ENCODE peak calls at places on chromosomes 4 and X, in six cellular contexts. One of them, this sample, is unnamed.

GRCh38 chr4:26388671-26389070 is 67.9 kb downstream of the RBPJ start:
- DNase-seq in esophagus muscularis mucosa: no peak
- DNase-seq in K562: no peak
- DNase-seq in IMR-90: peak; percentile 13
- DNase-seq in HCT116: no peak
- DNase-seq in A549: no peak
- DNase-seq in this sample: no peak

GRCh38 chr4:165493359-165493758 is 114.6 kb downstream of the CPE start:
- DNase-seq in esophagus muscularis mucosa: no peak
- DNase-seq in K562: peak; percentile 50
- DNase-seq in IMR-90: peak; percentile 38
- DNase-seq in HCT116: peak; percentile 37
- DNase-seq in A549: peak; percentile 52
- DNase-seq in this sample: peak; percentile 62

GRCh38 chr4:18138076-18138665 is 116.6 kb upstream of the LCORL start:
- DNase-seq in esophagus muscularis mucosa: no peak
- DNase-seq in K562: no peak
- DNase-seq in IMR-90: no peak
- DNase-seq in HCT116: no peak
- DNase-seq in A549: no peak
- DNase-seq in this sample: no peak

GRCh38 chrX:49284212-49284611 is 14.6 kb downstream of the PPP1R3F start:
- DNase-seq in esophagus muscularis mucosa: no peak
- DNase-seq in K562: no peak
- DNase-seq in IMR-90: no peak
- DNase-seq in HCT116: no peak
- DNase-seq in A549: no peak
- DNase-seq in this sample: no peak

GRCh38 chr4:76782837-76783236 is 115.1 kb downstream of the SOWAHB start:
- DNase-seq in esophagus muscularis mucosa: no peak
- DNase-seq in K562: no peak
- DNase-seq in IMR-90: peak; percentile 85
- DNase-seq in HCT116: no peak
- DNase-seq in A549: no peak
- DNase-seq in this sample: no peak

GRCh38 chr4:183721207-183722081 is 62.4 kb downstream of the TRAPPC11 start:
- DNase-seq in esophagus muscularis mucosa: peak; percentile 83
- DNase-seq in K562: no peak
- DNase-seq in IMR-90: peak; percentile 41
- DNase-seq in HCT116: no peak
- DNase-seq in A549: peak; percentile 89
- DNase-seq in this sample: peak; percentile 81

GRCh38 chr4:151771664-151772063 is 10.9 kb upstream of the GATB start:
- DNase-seq in esophagus muscularis mucosa: no peak
- DNase-seq in K562: no peak
- DNase-seq in IMR-90: no peak
- DNase-seq in HCT116: no peak
- DNase-seq in A549: no peak
- DNase-seq in this sample: no peak

GRCh38 chr4:169611991-169612868 is at the start of gene NEK1:
- DNase-seq in esophagus muscularis mucosa: peak; percentile 97
- DNase-seq in K562: peak; percentile 88
- DNase-seq in IMR-90: peak; percentile 83
- DNase-seq in HCT116: peak; percentile 83
- DNase-seq in A549: peak; percentile 89
- DNase-seq in this sample: peak; percentile 92

GRCh38 chr4:150960818-150961217 is 54.3 kb downstream of the LRBA start:
- DNase-seq in esophagus muscularis mucosa: no peak
- DNase-seq in K562: peak; percentile 57
- DNase-seq in IMR-90: no peak
- DNase-seq in HCT116: no peak
- DNase-seq in A549: peak; percentile 53
- DNase-seq in this sample: no peak

GRCh38 chrX:108001218-108001814 is 19.1 kb upstream of the TEX13B start:
- DNase-seq in esophagus muscularis mucosa: no peak
- DNase-seq in K562: no peak
- DNase-seq in IMR-90: peak; percentile 36
- DNase-seq in HCT116: peak; percentile 21
- DNase-seq in A549: peak; percentile 70
- DNase-seq in this sample: no peak

GRCh38 chr4:15506464-15506863 is 36.8 kb downstream of the CC2D2A start:
- DNase-seq in esophagus muscularis mucosa: no peak
- DNase-seq in K562: no peak
- DNase-seq in IMR-90: peak; percentile 82
- DNase-seq in HCT116: no peak
- DNase-seq in A549: no peak
- DNase-seq in this sample: no peak

GRCh38 chrX:113421432-113421831 is 580.8 kb upstream of the AMOT start:
- DNase-seq in esophagus muscularis mucosa: no peak
- DNase-seq in K562: no peak
- DNase-seq in IMR-90: no peak
- DNase-seq in HCT116: no peak
- DNase-seq in A549: no peak
- DNase-seq in this sample: no peak

GRCh38 chr4:55941881-55942280 is 6.9 kb upstream of the CEP135 start:
- DNase-seq in esophagus muscularis mucosa: no peak
- DNase-seq in K562: no peak
- DNase-seq in IMR-90: no peak
- DNase-seq in HCT116: no peak
- DNase-seq in A549: no peak
- DNase-seq in this sample: no peak

GRCh38 chr4:89257376-89257775 is 50.2 kb downstream of the GPRIN3 start:
- DNase-seq in esophagus muscularis mucosa: no peak
- DNase-seq in K562: no peak
- DNase-seq in IMR-90: no peak
- DNase-seq in HCT116: no peak
- DNase-seq in A549: no peak
- DNase-seq in this sample: no peak

GRCh38 chrX:74195605-74196004 is 108.4 kb upstream of the ZCCHC13 start:
- DNase-seq in esophagus muscularis mucosa: no peak
- DNase-seq in K562: no peak
- DNase-seq in IMR-90: no peak
- DNase-seq in HCT116: no peak
- DNase-seq in A549: no peak
- DNase-seq in this sample: no peak

GRCh38 chrX:133495464-133496391 is 80.4 kb upstream of the GPC4 start:
- DNase-seq in esophagus muscularis mucosa: no peak
- DNase-seq in K562: no peak
- DNase-seq in IMR-90: peak; percentile 26
- DNase-seq in HCT116: no peak
- DNase-seq in A549: no peak
- DNase-seq in this sample: peak; percentile 58

GRCh38 chrX:8748855-8749254 is 16.9 kb upstream of the ANOS1 start:
- DNase-seq in esophagus muscularis mucosa: no peak
- DNase-seq in K562: peak; percentile 12
- DNase-seq in IMR-90: peak; percentile 43
- DNase-seq in HCT116: no peak
- DNase-seq in A549: peak; percentile 39
- DNase-seq in this sample: no peak

GRCh38 chr4:67198757-67199156 is 346.5 kb downstream of the CENPC start:
- DNase-seq in esophagus muscularis mucosa: no peak
- DNase-seq in K562: peak; percentile 6
- DNase-seq in IMR-90: no peak
- DNase-seq in HCT116: no peak
- DNase-seq in A549: peak; percentile 48
- DNase-seq in this sample: no peak

GRCh38 chrX:22742174-22742573 is 257.6 kb upstream of the DDX53 start:
- DNase-seq in esophagus muscularis mucosa: no peak
- DNase-seq in K562: no peak
- DNase-seq in IMR-90: peak; percentile 81
- DNase-seq in HCT116: no peak
- DNase-seq in A549: no peak
- DNase-seq in this sample: no peak

GRCh38 chr4:125388653-125389052 is 73.9 kb downstream of the FAT4 start:
- DNase-seq in esophagus muscularis mucosa: no peak
- DNase-seq in K562: no peak
- DNase-seq in IMR-90: peak; percentile 70
- DNase-seq in HCT116: no peak
- DNase-seq in A549: no peak
- DNase-seq in this sample: no peak

GRCh38 chr4:43242611-43243010 is 350.1 kb downstream of the GRXCR1 start:
- DNase-seq in esophagus muscularis mucosa: no peak
- DNase-seq in K562: no peak
- DNase-seq in IMR-90: peak; percentile 39
- DNase-seq in HCT116: no peak
- DNase-seq in A549: no peak
- DNase-seq in this sample: no peak

GRCh38 chr4:91488946-91489345 is 814.8 kb upstream of the GRID2 start:
- DNase-seq in esophagus muscularis mucosa: no peak
- DNase-seq in K562: no peak
- DNase-seq in IMR-90: no peak
- DNase-seq in HCT116: no peak
- DNase-seq in A549: no peak
- DNase-seq in this sample: no peak

GRCh38 chr4:2994917-2995316 is 31.5 kb downstream of the GRK4 start:
- DNase-seq in esophagus muscularis mucosa: no peak
- DNase-seq in K562: no peak
- DNase-seq in IMR-90: no peak
- DNase-seq in HCT116: no peak
- DNase-seq in A549: no peak
- DNase-seq in this sample: no peak

GRCh38 chr4:71293705-71294104 is 45.1 kb upstream of the SLC4A4 start:
- DNase-seq in esophagus muscularis mucosa: no peak
- DNase-seq in K562: no peak
- DNase-seq in IMR-90: peak; percentile 93
- DNase-seq in HCT116: no peak
- DNase-seq in A549: no peak
- DNase-seq in this sample: no peak

GRCh38 chr4:125140966-125141495 is 173.7 kb upstream of the FAT4 start:
- DNase-seq in esophagus muscularis mucosa: no peak
- DNase-seq in K562: no peak
- DNase-seq in IMR-90: peak; percentile 74
- DNase-seq in HCT116: no peak
- DNase-seq in A549: no peak
- DNase-seq in this sample: no peak

GRCh38 chr4:95061220-95061619 is 303.5 kb downstream of the BMPR1B start:
- DNase-seq in esophagus muscularis mucosa: no peak
- DNase-seq in K562: no peak
- DNase-seq in IMR-90: peak; percentile 9
- DNase-seq in HCT116: no peak
- DNase-seq in A549: no peak
- DNase-seq in this sample: no peak

DNA sequence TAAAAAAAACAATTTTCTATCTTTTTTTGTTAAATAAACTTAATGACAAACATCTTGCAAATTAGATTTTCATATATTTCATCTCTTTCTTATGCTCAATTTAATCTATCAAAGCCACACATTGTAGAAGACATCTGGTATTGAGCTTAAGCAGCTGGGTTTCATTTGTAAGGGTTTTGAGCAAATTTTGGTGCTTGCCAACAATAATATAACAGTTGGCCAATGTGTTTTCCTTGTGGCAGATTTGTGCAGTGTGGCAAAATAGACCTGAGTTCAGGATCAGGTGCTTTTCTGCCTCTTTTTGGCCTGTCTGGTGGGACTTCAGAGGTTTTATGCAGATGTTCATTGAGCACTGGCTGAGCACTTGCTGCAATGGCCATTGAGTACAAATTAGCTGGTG is 301.9 kb downstream of the BMPR1B start:
- DNase-seq in esophagus muscularis mucosa: no peak
- DNase-seq in K562: no peak
- DNase-seq in IMR-90: no peak
- DNase-seq in HCT116: no peak
- DNase-seq in A549: no peak
- DNase-seq in this sample: no peak
- H3K4me3 ChIP-seq in esophagus muscularis mucosa: no peak overlapping the region
- H3K4me3 ChIP-seq in K562: no peak overlapping the region
- H3K4me3 ChIP-seq in IMR-90: no peak overlapping the region
- H3K4me3 ChIP-seq in HCT116: no peak overlapping the region
- H3K4me3 ChIP-seq in A549: no peak overlapping the region
- H3K4me3 ChIP-seq in this sample: no peak overlapping the region

DNA sequence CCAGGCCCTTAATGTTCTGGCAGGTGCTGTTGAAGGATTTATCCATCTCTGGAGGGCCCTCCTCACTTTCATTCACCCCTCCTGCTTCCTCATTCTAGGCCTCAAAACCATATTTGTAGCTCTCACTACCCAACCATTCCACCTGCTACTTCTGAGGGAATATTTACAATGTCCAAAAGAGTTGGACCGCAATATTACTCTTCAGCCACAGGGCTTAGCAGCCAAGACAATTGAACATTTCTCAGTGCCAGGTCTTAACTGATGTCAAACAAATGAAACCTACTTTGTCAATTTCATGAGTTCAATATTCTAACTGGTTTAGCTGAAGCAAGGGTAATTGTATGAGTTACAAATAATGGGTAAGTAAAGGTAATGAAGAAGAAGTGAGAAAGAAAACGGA is 113.2 kb downstream of the ENOX2 start:
- DNase-seq in esophagus muscularis mucosa: no peak
- DNase-seq in K562: no peak
- DNase-seq in IMR-90: no peak
- DNase-seq in HCT116: no peak
- DNase-seq in A549: no peak
- DNase-seq in this sample: no peak
- H3K4me1 ChIP-seq in esophagus muscularis mucosa: no peaks in the 10 kb centered on the region
- H3K4me1 ChIP-seq in K562: no peaks in the 10 kb centered on the region
- H3K4me1 ChIP-seq in IMR-90: no peaks in the 10 kb centered on the region
- H3K4me1 ChIP-seq in HCT116: no peaks in the 10 kb centered on the region
- H3K4me1 ChIP-seq in A549: no peaks in the 10 kb centered on the region
- H3K4me1 ChIP-seq in this sample: no peaks in the 10 kb centered on the region

DNA sequence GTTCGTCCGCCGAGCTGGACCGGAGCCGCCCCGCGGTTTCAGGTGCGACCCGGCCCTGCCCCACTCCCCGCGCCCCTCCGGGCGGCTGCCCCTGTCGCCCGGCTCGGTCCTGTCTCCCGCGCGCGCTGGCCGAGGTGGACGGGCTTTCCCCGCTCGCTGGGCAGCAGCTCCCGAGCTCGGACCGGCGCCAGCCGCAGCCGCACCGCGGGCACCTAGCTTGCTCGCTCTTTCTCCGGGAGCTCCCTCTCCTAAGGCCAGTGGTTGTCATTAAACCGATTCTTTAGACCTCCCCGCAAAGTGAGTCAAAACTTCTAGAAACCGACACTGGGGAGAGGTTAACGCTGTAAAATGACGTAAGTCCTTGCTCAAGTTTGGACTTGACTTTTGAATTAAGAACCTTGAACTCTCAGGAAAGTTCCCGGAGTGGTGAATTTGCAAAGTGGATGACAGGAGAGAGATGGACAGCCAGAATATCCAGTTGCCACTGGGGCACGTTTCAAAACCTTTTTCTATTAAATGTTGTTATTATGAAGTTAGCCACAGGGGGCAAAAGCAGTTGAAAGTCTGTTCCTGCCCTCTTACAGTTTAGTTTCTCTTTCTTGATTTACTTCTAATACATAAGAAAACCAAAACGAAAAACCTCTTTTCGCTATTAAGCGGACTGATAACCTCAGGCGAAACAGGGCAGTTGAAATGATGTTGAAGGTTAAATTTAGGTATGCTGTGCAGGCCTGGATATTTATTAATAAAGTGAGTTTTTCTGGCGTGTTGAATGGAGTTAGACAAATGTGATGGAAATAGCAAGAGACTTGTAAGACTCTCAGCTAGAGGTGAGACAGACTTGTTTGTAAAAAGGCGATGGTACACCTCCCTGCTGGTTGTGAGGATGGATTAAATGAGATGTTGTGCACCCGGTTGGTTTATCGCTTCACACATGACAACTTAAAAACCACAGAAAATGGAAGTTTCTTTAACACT is 846 bp downstream of the PI4K2B start:
- DNase-seq in esophagus muscularis mucosa: no peak
- DNase-seq in K562: peak; percentile 19
- DNase-seq in IMR-90: peak; percentile 81
- DNase-seq in HCT116: peak; percentile 67
- DNase-seq in A549: peak; percentile 75
- DNase-seq in this sample: peak; percentile 69
- TF ChIP-seq POLR2A in esophagus muscularis mucosa: no peak
- TF ChIP-seq POLR2A in K562: no peak
- TF ChIP-seq POLR2A in IMR-90: no peak
- TF ChIP-seq POLR2A in HCT116: no peak
- TF ChIP-seq POLR2A in A549: no peak
- TF ChIP-seq POLR2A in this sample: no peak

GRCh38 chr4:1722551-1723071 is 1.3 kb downstream of the TACC3 start:
- DNase-seq in esophagus muscularis mucosa: no peak
- DNase-seq in K562: no peak
- DNase-seq in IMR-90: no peak
- DNase-seq in HCT116: no peak
- DNase-seq in A549: no peak
- DNase-seq in this sample: peak; percentile 36
- H3K4me3 ChIP-seq in esophagus muscularis mucosa: no peak overlapping the region
- H3K4me3 ChIP-seq in K562: peak overlapping the region; percentile 98
- H3K4me3 ChIP-seq in IMR-90: peak overlapping the region; percentile 59
- H3K4me3 ChIP-seq in HCT116: peak overlapping the region; percentile 94
- H3K4me3 ChIP-seq in A549: peak overlapping the region; percentile 89
- H3K4me3 ChIP-seq in this sample: no peak overlapping the region